ENCODE peak calls at places on chromosomes 4 and X, in ten cellular contexts. Q, Z, N, D, F, U, O, L, I and S are unnamed samples.

GRCh38 chrX:101659601-101660063 is at the start of gene ARMCX2:
- DNase-seq in N (peak; percentile 31), Z (peak; percentile 33), L (no peak), D (no peak), Q (peak; percentile 61), F (peak; percentile 21), U (peak; percentile 37), O (no peak), I (peak; percentile 30), S (peak; percentile 38)

GRCh38 chr4:156581693-156582092 is 389.9 kb downstream of the PDGFC start:
- DNase-seq in N (no peak), I (no peak), D (no peak), F (no peak), Z (no peak), Q (no peak), L (no peak), U (no peak), O (no peak), S (no peak)

GRCh38 chr4:107603430-107603829 is 116.6 kb downstream of the PAPSS1 start:
- DNase-seq in U (no peak), D (no peak), O (no peak), Z (no peak), N (no peak), I (no peak), F (no peak), Q (peak; percentile 51), L (no peak), S (no peak)

GRCh38 chrX:3638280-3638873 is 75.1 kb downstream of the PRKX start:
- DNase-seq in D (no peak), Q (peak; percentile 20), I (peak; percentile 16), L (peak; percentile 18), O (no peak), F (no peak), N (peak; percentile 14), U (peak; percentile 57), Z (no peak), S (no peak)

GRCh38 chr4:74768857-74769525 is 25.3 kb downstream of the BTC start:
- DNase-seq in D (no peak), Z (no peak), O (no peak), F (no peak), I (no peak), L (no peak), U (peak; percentile 35), N (no peak), Q (peak; percentile 30), S (no peak)

GRCh38 chrX:48558270-48558669 is 16.0 kb upstream of the RBM3 start:
- DNase-seq in D (no peak), F (no peak), Z (no peak), Q (peak; percentile 82), O (no peak), N (no peak), U (no peak), L (no peak), I (no peak), S (no peak)

GRCh38 chrX:42499620-42500019 is 278.3 kb downstream of the PPP1R2C start:
- DNase-seq in Z (no peak), F (no peak), Q (no peak), U (no peak), O (no peak), I (no peak), N (no peak), D (no peak), L (no peak), S (no peak)

GRCh38 chrX:124426273-124426672 is 79.9 kb downstream of the SH2D1A start:
- DNase-seq in F (no peak), L (no peak), U (no peak), D (no peak), Z (no peak), N (no peak), I (no peak), O (no peak), Q (no peak), S (no peak)

GRCh38 chrX:133608406-133608805 is 193.1 kb upstream of the GPC4 start:
- DNase-seq in L (no peak), I (no peak), Z (no peak), Q (peak; percentile 86), N (no peak), D (no peak), U (no peak), O (no peak), F (no peak), S (no peak)

GRCh38 chr4:118270492-118270891 is 82.3 kb downstream of the PRSS12 start:
- DNase-seq in N (no peak), U (no peak), F (no peak), Q (peak; percentile 27), L (peak; percentile 65), O (no peak), I (no peak), D (no peak), Z (no peak), S (no peak)

GRCh38 chr4:154720618-154721267 is 23.1 kb upstream of the LRAT start:
- DNase-seq in D (no peak), Q (no peak), L (no peak), I (no peak), F (no peak), Z (no peak), O (no peak), N (no peak), U (no peak), S (no peak)

GRCh38 chr4:112847781-112848180 is 201.7 kb upstream of the ANK2 start:
- DNase-seq in D (no peak), F (no peak), U (no peak), O (no peak), I (no peak), L (no peak), N (no peak), Z (no peak), Q (no peak), S (no peak)

DNA sequence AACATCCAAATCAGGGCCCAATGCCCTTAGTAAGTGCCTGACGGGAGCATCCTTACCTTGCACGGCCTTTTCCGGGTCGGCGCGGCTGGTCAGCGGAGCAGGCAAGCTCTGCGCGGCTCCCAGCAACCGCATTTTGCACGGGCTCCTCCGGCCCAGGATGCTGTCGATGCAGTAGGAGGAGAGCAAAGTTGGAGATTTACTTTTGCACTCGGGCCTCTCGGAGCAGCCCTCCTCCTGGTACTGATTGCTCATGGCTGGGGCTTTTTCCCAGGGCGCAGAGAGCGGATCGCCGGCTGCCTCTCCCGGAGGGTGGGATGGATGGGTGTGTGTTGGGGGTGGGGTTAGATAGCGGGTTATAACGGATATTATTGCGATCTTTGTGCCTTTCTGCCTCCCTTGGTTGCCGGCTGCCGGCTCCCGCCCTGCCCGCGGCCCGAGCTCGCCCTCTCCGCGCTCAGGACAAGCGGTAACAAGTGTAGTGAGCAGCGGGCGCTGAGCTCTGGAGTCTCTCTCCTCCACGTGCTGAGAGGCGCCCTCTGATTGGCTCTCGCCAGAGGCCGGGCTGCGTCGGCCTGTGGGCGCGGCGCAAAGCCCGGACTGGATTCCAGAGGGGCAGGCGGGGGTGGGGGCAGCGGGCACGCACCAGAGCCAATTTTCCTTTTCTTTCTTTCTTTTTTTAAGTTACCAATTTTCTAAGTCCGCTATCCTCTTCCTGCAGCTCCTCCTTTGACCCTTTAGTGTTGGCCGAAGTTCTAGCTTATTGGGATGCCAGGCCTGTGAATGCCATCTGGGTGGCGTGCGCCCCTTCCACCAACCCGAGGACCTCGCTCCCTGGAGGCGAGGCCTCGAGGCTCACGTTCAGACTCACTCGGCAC is at the start of gene ARX:
- DNase-seq in F (peak; percentile 80), Z (peak; percentile 39), O (no peak), I (peak; percentile 68), L (peak; percentile 33), D (no peak), U (peak; percentile 54), N (no peak), Q (peak; percentile 36), S (no peak)
- H3K4me1 ChIP-seq in F (peaks cover 13% of the 10 kb centered on the region), Z (peaks cover 26% of the 10 kb centered on the region), O (peaks cover 3% of the 10 kb centered on the region), I (peaks cover 5% of the 10 kb centered on the region), L (no peaks in the 10 kb centered on the region), D (peaks cover 31% of the 10 kb centered on the region), U (no peaks in the 10 kb centered on the region), N (peaks cover 39% of the 10 kb centered on the region), Q (peaks cover 2% of the 10 kb centered on the region), S (peaks cover 13% of the 10 kb centered on the region)

GRCh38 chr4:2940267-2941137 is 22.7 kb downstream of the NOP14 start:
- DNase-seq in U (no peak), O (no peak), L (no peak), D (peak; percentile 74), F (peak; percentile 10), Z (no peak), N (no peak), Q (no peak), I (peak; percentile 11), S (no peak)
- H3K36me3 ChIP-seq in U (peaks cover 23% of the 10 kb centered on the region), O (peaks cover 68% of the 10 kb centered on the region), L (peaks cover 93% of the 10 kb centered on the region), D (peaks cover 80% of the 10 kb centered on the region), F (peaks cover 73% of the 10 kb centered on the region), Z (peaks cover 87% of the 10 kb centered on the region), N (peaks cover 90% of the 10 kb centered on the region), Q (peaks cover 48% of the 10 kb centered on the region), I (peaks cover 13% of the 10 kb centered on the region), S (peaks cover 10% of the 10 kb centered on the region)

GRCh38 chrX:116010939-116011338 is 159.6 kb upstream of the AGTR2 start:
- DNase-seq in Z (no peak), O (no peak), F (no peak), I (no peak), U (no peak), D (no peak), Q (no peak), L (no peak), N (no peak), S (no peak)
- H3K27ac ChIP-seq in Z (no peak overlapping the region), O (no peak overlapping the region), F (no peak overlapping the region), I (no peak overlapping the region), U (no peak overlapping the region), D (no peak overlapping the region), Q (no peak overlapping the region), L (no peak overlapping the region), N (no peak overlapping the region), S (no peak overlapping the region)

DNA sequence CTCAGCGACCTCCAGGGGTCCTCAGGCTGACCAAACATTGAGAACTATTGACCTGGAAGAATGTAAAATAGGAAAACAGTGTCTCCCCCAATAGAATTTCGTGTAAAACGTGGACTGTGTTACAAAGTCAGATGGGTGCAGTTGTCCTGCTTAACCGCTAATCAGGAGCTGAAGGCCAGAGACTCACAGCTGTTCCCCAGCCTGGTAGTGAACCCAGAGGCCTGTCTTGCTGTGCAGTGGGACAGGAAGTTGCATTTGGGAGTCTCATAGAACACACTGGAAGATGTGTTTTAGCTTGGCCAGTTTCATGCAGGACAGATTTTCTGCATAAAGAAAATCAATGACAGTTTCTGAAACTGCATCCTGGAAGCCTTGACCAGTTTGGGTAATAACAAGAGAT is 151.5 kb downstream of the PTTG2 start:
- DNase-seq in N (no peak), U (no peak), Z (no peak), L (no peak), Q (no peak), I (no peak), O (no peak), F (no peak), D (no peak), S (no peak)
- H3K4me1 ChIP-seq in N (peaks cover 47% of the 10 kb centered on the region), U (no peaks in the 10 kb centered on the region), Z (peaks cover 48% of the 10 kb centered on the region), L (no peaks in the 10 kb centered on the region), Q (no peaks in the 10 kb centered on the region), I (peaks cover 3% of the 10 kb centered on the region), O (no peaks in the 10 kb centered on the region), F (peaks cover 12% of the 10 kb centered on the region), D (peaks cover 17% of the 10 kb centered on the region), S (peaks cover 8% of the 10 kb centered on the region)

GRCh38 chrX:16862829-16863228 is 7.3 kb downstream of the RBBP7 start:
- DNase-seq in I (no peak), L (no peak), D (no peak), F (no peak), N (no peak), O (no peak), U (no peak), Q (no peak), Z (no peak), S (no peak)
- H3K36me3 ChIP-seq in I (no peaks in the 10 kb centered on the region), L (peaks cover 90% of the 10 kb centered on the region), D (peaks cover 6% of the 10 kb centered on the region), F (peaks cover 8% of the 10 kb centered on the region), N (peaks cover 14% of the 10 kb centered on the region), O (peaks cover 4% of the 10 kb centered on the region), U (no peaks in the 10 kb centered on the region), Q (peaks cover 15% of the 10 kb centered on the region), Z (peaks cover 21% of the 10 kb centered on the region), S (no peaks in the 10 kb centered on the region)